ENCODE peak calls at places on chromosomes 4 and X, in six cellular contexts. B is KBM-7, O is C1 segment of cervical spinal cord, L is GM04503, V is lower leg skin, R is M059J. W is an unnamed sample.

GRCh38 chr4:64781737-64782326 is 372.6 kb upstream of the TECRL start:
- DNase-seq in B (peak), L (no peak), V (no peak), O (no peak), R (peak), W (no peak)

GRCh38 chr4:8765084-8765483 is 106.6 kb downstream of the HMX1 start:
- DNase-seq in O (no peak), R (no peak), V (no peak), L (no peak), B (no peak), W (no peak)

GRCh38 chrX:35339796-35340195 is 397.2 kb downstream of the FAM47B start:
- DNase-seq in L (no peak), O (no peak), V (no peak), B (no peak), R (peak), W (no peak)

GRCh38 chrX:120452131-120452530 is 17.0 kb downstream of the LAMP2 start:
- DNase-seq in R (peak), B (peak), L (no peak), V (no peak), O (peak), W (no peak)

GRCh38 chr4:151302432-151302831 is 23.0 kb downstream of the SH3D19 start:
- DNase-seq in L (no peak), V (no peak), R (peak), B (no peak), O (no peak), W (no peak)

GRCh38 chr4:112167790-112168189 is 22.5 kb downstream of the FAM241A start:
- DNase-seq in O (no peak), L (no peak), B (no peak), V (no peak), R (no peak), W (no peak)

GRCh38 chr4:105451346-105451745 is 22.5 kb downstream of the PPA2 start:
- DNase-seq in O (no peak), V (no peak), L (no peak), B (no peak), R (no peak), W (no peak)

GRCh38 chr4:122777846-122778501 is 45.5 kb downstream of the BBS12 start:
- DNase-seq in O (no peak), L (peak), V (no peak), R (peak), B (no peak), W (no peak)

GRCh38 chr4:131540256-131540655 is 1608.8 kb upstream of the PCDH10 start:
- DNase-seq in O (no peak), B (no peak), R (no peak), L (no peak), V (no peak), W (no peak)

GRCh38 chr4:54971474-54971950 is 153.9 kb downstream of the KDR start:
- DNase-seq in V (peak), R (peak), O (no peak), B (peak), L (peak), W (no peak)